ENCODE peak calls at places on chromosomes 16 and 17, in four cellular contexts. P is astrocyte of the spinal cord, B is fibroblast of lung, Z is lung. K is an unnamed sample.

GRCh38 chr16:11063432-11064201 is 119.3 kb downstream of the CLEC16A start:
- DNase-seq in P (no peak), B (no peak), Z (no peak), K (no peak)

GRCh38 chr17:41734139-41734948 is at the start of gene HAP1:
- DNase-seq in P (no peak), B (peak; percentile 17), Z (no peak), K (peak; percentile 27)

GRCh38 chr17:17711708-17712141 is 30.5 kb downstream of the RAI1 start:
- DNase-seq in P (no peak), B (no peak), Z (no peak), K (peak; percentile 55)

GRCh38 chr17:27218041-27218440 is 75.9 kb upstream of the WSB1 start:
- DNase-seq in P (no peak), B (no peak), Z (no peak), K (no peak)

GRCh38 chr16:46974352-46974751 is 878 bp upstream of the DNAJA2 start:
- DNase-seq in P (no peak), B (peak; percentile 15), Z (no peak), K (no peak)

GRCh38 chr16:89613101-89613953 is at the start of gene DPEP1:
- DNase-seq in P (no peak), B (no peak), Z (no peak), K (no peak)

GRCh38 chr17:36778458-36778857 is 158.8 kb upstream of the LHX1 start:
- DNase-seq in P (no peak), B (no peak), Z (no peak), K (no peak)

GRCh38 chr16:3274947-3275346 is 8.3 kb upstream of the ZNF263 start:
- DNase-seq in P (no peak), B (no peak), Z (no peak), K (no peak)

GRCh38 chr16:17467923-17468540 is 2.7 kb downstream of the XYLT1 start:
- DNase-seq in P (peak; percentile 77), B (peak; percentile 77), Z (no peak), K (peak; percentile 67)

GRCh38 chr17:2421315-2422147 is 20.7 kb upstream of the MNT start:
- DNase-seq in P (no peak), B (peak; percentile 58), Z (no peak), K (no peak)

GRCh38 chr17:75163074-75163473 is 8.8 kb upstream of the JPT1 start:
- DNase-seq in P (no peak), B (no peak), Z (no peak), K (no peak)

GRCh38 chr16:70527315-70527996 is 3.8 kb downstream of the SF3B3 start:
- DNase-seq in P (no peak), B (no peak), Z (no peak), K (no peak)

GRCh38 chr17:47205419-47205963 is 3.7 kb upstream of the MYL4 start:
- DNase-seq in P (peak; percentile 79), B (peak; percentile 50), Z (peak; percentile 80), K (peak; percentile 72)

GRCh38 chr17:66739553-66739952 is 95.4 kb upstream of the CACNG5 start:
- DNase-seq in P (no peak), B (no peak), Z (no peak), K (no peak)

GRCh38 chr17:79532107-79532790 is 78.6 kb downstream of the RBFOX3 start:
- DNase-seq in P (no peak), B (no peak), Z (no peak), K (no peak)

GRCh38 chr16:11992594-11993524 is 16.3 kb downstream of the SNX29 start:
- DNase-seq in P (no peak), B (no peak), Z (no peak), K (no peak)

GRCh38 chr16:72666267-72666666 is 381.7 kb downstream of the ZFHX3 start:
- DNase-seq in P (no peak), B (peak; percentile 31), Z (no peak), K (no peak)

GRCh38 chr16:69199382-69199781 is 12.4 kb downstream of the SNTB2 start:
- DNase-seq in P (peak; percentile 50), B (peak; percentile 68), Z (no peak), K (no peak)

GRCh38 chr17:2347805-2348685 is 10.7 kb downstream of the SGSM2 start:
- DNase-seq in P (peak; percentile 71), B (peak; percentile 86), Z (no peak), K (peak; percentile 78)

GRCh38 chr17:4087911-4088693 is 54.7 kb downstream of the ZZEF1 start:
- DNase-seq in P (peak; percentile 50), B (no peak), Z (no peak), K (no peak)

GRCh38 chr16:27230562-27230991 is 27.3 kb downstream of the KDM8 start:
- DNase-seq in P (no peak), B (no peak), Z (no peak), K (peak; percentile 76)
- TF ChIP-seq CTCF in P (no peak), B (no peak), Z (no peak), K (no peak)

GRCh38 chr17:38455288-38455915 is 27.1 kb downstream of the ARHGAP23 start:
- DNase-seq in P (no peak), B (no peak), Z (no peak), K (no peak)

GRCh38 chr17:38454528-38454927 is 26.3 kb downstream of the ARHGAP23 start:
- DNase-seq in P (peak; percentile 77), B (peak; percentile 81), Z (peak; percentile 68), K (peak; percentile 63)

GRCh38 chr17:38457577-38458371 is 29.5 kb downstream of the ARHGAP23 start:
- DNase-seq in P (no peak), B (no peak), Z (no peak), K (no peak)

GRCh38 chr17:38453951-38454421 is 25.7 kb downstream of the ARHGAP23 start:
- DNase-seq in P (peak; percentile 52), B (peak; percentile 78), Z (no peak), K (no peak)

DNA sequence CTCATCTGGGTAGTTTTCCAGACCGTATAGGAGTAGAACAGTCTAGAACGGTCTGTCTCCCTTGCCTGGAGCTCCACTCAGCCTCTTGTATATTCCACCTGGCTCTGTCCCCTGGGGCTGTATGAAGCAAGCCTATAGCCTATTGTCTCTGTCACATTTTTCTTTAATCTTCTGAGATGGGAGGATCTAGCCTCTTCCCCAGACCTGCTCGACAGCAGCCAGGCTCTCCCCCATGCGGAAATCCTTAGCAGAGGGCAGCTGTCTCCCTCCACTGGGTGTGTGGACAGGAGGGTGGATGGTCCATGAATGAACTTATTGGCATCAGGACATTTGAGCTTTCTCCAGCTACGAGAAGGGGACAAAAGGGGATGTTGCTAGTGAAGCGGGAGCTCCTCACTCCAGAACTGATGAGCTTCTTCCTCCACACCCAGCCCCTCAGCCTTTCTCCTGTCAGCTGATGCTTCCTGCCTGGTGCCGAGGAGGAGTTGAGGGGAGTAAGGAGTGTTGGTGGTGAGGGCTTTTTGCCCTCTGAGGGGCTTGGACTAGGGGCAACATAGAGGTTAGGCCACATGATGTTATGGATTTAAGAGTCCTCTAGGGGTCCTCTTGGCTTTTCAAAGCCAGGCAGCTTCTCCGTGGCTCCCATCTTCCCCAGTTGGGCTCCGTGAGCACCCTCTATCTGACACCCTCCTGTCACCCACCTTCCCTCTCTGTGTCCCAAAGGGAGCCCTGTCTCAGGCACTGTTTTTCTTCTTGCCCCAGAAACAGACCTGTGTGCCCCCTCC is 28.0 kb downstream of the ARHGAP23 start:
- DNase-seq in P (no peak), B (no peak), Z (no peak), K (no peak)
- TF ChIP-seq CTCF in P (peak; percentile 6), B (no peak), Z (no peak), K (no peak)

GRCh38 chr17:73231841-73232586 is 29.7 kb downstream of the CPSF4L start:
- DNase-seq in P (peak; percentile 94), B (peak; percentile 93), Z (peak; percentile 96), K (peak; percentile 96)
- TF ChIP-seq CTCF in P (no peak), B (peak; percentile 14), Z (peak; percentile 15), K (no peak)

DNA sequence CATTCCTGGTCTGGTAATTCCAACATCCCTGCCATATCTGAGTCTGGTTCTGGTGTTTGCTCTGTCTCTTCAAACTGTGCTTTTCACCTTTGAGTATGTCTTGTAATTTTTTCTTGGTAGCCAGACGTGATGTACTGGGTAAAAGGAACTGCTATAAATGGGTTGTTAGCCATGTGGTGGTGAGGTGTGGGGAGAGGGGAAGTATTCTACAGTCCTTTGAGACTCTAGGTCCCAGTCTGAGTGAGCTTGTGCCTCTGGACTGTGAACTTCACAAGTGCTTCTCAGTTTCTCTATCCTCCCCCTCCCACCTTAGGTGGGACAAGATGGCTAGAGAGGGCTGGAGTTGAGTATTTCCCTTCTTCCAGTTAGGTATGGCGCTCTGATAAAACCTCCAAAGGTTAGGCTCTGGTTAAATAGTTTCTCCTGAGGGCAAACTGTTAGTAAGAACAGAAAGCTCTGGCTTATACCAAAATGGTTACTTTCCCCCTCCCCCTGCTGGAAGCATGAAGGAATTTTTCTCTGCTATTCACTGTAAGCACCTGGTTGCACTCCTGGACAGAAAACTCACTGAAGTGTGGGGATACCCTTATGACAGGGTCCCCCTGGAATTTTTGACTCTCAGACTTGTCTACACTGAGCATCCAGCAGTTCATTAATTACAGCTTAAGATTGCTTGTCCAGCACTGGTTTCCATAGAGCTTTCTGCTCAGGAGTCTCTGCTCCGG is 87.8 kb downstream of the MARCHF10 start:
- DNase-seq in P (no peak), B (no peak), Z (no peak), K (no peak)
- TF ChIP-seq CTCF in P (peak; percentile 32), B (peak; percentile 24), Z (no peak), K (peak; percentile 13)

DNA sequence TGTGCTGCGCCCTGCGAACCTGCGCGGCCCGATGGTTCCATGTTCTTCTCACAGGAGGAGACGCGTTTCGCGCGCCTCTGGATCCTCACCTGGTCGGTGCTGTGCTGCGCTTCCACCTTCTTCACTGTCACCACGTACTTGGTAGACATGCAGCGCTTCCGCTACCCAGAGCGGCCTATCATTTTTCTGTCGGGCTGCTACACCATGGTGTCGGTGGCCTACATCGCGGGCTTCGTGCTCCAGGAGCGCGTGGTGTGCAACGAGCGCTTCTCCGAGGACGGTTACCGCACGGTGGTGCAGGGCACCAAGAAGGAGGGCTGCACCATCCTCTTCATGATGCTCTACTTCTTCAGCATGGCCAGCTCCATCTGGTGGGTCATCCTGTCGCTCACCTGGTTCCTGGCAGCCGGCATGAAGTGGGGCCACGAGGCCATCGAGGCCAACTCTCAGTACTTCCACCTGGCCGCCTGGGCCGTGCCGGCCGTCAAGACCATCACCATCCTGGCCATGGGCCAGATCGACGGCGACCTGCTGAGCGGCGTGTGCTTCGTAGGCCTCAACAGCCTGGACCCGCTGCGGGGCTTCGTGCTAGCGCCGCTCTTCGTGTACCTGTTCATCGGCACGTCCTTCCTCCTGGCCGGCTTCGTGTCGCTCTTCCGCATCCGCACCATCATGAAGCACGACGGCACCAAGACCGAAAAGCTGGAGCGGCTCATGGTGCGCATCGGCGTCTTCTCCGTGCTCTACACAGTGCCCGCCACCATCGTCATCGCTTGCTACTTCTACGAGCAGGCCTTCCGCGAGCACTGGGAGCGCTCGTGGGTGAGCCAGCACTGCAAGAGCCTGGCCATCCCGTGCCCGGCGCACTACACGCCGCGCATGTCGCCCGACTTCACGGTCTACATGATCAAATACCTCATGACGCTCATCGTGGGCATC is 1.3 kb downstream of the FZD2 start:
- DNase-seq in P (peak; percentile 38), B (peak; percentile 56), Z (no peak), K (no peak)
- TF ChIP-seq CTCF in P (no peak), B (no peak), Z (no peak), K (no peak)

GRCh38 chr16:74726736-74727135 is 26.1 kb upstream of the MLKL start:
- DNase-seq in P (no peak), B (no peak), Z (no peak), K (no peak)
- TF ChIP-seq CTCF in P (peak; percentile 44), B (peak; percentile 53), Z (peak; percentile 1), K (no peak)

K was measured in stomach.